ENCODE peak calls at places on chromosomes 7 and 10, in six cellular contexts. A is IMR-90, C is trophoblast cell, K is H1, H is mesenchymal stem cell, Y is mesendoderm. D is an unnamed sample.

GRCh38 chr10:86729677-86730076 is 26.7 kb upstream of the BMPR1A start:
- DNase-seq in A (no peak), Y (no peak), K (no peak), H (no peak), C (peak; percentile 69), D (no peak)

GRCh38 chr7:73342645-73343044 is 14.7 kb downstream of the FKBP6 start:
- DNase-seq in C (peak; percentile 74), H (peak; percentile 80), K (no peak), Y (peak; percentile 93), A (peak; percentile 69), D (peak; percentile 26)

GRCh38 chr7:261341-262250 is 28.4 kb upstream of the FOXL3 start:
- DNase-seq in H (no peak), A (no peak), Y (no peak), C (no peak), K (no peak), D (no peak)

GRCh38 chr10:35412900-35413491 is 76.7 kb downstream of the CCNY start:
- DNase-seq in C (no peak), H (no peak), K (no peak), A (peak; percentile 61), Y (peak; percentile 37), D (no peak)

GRCh38 chr7:74544706-74545469 is 91.2 kb downstream of the GTF2IRD1 start:
- DNase-seq in H (peak; percentile 29), C (peak; percentile 91), A (peak; percentile 64), K (peak; percentile 50), Y (peak; percentile 95), D (peak; percentile 26)

GRCh38 chr7:68147621-68148238 is 1151.1 kb downstream of the TYW1 start:
- DNase-seq in A (no peak), C (no peak), H (no peak), K (no peak), Y (no peak), D (no peak)

GRCh38 chr10:102352066-102352715 is 43.3 kb upstream of the NFKB2 start:
- DNase-seq in H (peak; percentile 68), A (peak; percentile 54), Y (peak; percentile 67), C (peak; percentile 66), K (no peak), D (peak; percentile 68)

GRCh38 chr7:102281785-102282184 is 4.9 kb upstream of the SH2B2 start:
- DNase-seq in A (no peak), Y (no peak), K (no peak), C (no peak), H (no peak), D (no peak)

GRCh38 chr10:92681306-92681823 is 8.4 kb upstream of the HHEX start:
- DNase-seq in A (no peak), C (no peak), Y (no peak), K (no peak), H (no peak), D (no peak)

GRCh38 chr10:5449823-5450222 is 37.5 kb downstream of the NET1 start:
- DNase-seq in H (peak; percentile 77), K (no peak), A (peak; percentile 83), C (peak; percentile 78), Y (peak; percentile 63), D (no peak)

GRCh38 chr7:133674079-133674478 is 421.2 kb downstream of the EXOC4 start:
- DNase-seq in K (no peak), H (no peak), Y (no peak), C (no peak), A (no peak), D (no peak)

GRCh38 chr10:21720090-21720489 is 186.1 kb downstream of the MLLT10 start:
- DNase-seq in C (no peak), Y (peak; percentile 83), K (no peak), A (peak; percentile 21), H (no peak), D (no peak)

GRCh38 chr10:21719502-21719901 is 185.5 kb downstream of the MLLT10 start:
- DNase-seq in Y (no peak), C (no peak), A (no peak), K (no peak), H (no peak), D (no peak)

GRCh38 chr10:21724020-21724589 is 190.1 kb downstream of the MLLT10 start:
- DNase-seq in A (peak; percentile 45), K (no peak), C (no peak), H (peak; percentile 57), Y (no peak), D (no peak)

GRCh38 chr10:21722209-21722608 is 188.2 kb downstream of the MLLT10 start:
- DNase-seq in K (no peak), Y (no peak), H (no peak), A (no peak), C (no peak), D (no peak)

DNA sequence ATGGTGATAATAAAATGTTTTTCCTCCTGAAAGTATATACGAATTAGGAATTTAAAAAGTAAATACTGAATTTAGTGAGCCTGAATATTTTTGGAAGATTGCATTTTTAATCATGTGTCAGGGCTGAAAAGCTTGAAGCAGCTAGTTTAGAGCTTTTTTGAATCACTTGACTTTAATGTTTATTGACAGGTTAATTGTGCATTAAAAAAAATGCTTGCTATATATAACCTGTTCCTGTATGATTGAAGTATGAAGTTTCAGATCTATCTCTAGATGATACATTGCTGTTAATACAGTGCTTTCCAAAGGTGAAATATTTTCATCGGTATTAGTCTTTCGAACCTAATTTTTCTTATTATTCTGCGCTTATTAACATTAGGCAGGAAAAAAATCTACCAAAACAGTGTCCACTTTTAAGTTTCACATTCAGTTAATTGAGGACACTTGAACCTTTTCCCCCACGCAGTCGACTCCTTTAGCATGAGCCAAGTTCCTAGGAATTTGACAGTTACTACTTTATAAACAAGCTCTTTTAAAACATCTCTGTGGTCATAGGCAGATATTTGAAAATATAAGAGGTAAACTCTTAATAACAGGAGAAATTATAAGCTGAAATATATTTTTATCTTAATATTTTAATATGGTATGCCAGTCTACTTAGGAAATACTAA is 187.1 kb downstream of the MLLT10 start:
- DNase-seq in A (peak; percentile 68), H (peak; percentile 50), Y (no peak), C (no peak), K (no peak), D (no peak)
- H2BK5ac ChIP-seq in A (peak overlapping the region; percentile 56), H (no peak overlapping the region), Y (no peak overlapping the region), C (no peak overlapping the region), K (no peak overlapping the region), D (no peak overlapping the region)

DNA sequence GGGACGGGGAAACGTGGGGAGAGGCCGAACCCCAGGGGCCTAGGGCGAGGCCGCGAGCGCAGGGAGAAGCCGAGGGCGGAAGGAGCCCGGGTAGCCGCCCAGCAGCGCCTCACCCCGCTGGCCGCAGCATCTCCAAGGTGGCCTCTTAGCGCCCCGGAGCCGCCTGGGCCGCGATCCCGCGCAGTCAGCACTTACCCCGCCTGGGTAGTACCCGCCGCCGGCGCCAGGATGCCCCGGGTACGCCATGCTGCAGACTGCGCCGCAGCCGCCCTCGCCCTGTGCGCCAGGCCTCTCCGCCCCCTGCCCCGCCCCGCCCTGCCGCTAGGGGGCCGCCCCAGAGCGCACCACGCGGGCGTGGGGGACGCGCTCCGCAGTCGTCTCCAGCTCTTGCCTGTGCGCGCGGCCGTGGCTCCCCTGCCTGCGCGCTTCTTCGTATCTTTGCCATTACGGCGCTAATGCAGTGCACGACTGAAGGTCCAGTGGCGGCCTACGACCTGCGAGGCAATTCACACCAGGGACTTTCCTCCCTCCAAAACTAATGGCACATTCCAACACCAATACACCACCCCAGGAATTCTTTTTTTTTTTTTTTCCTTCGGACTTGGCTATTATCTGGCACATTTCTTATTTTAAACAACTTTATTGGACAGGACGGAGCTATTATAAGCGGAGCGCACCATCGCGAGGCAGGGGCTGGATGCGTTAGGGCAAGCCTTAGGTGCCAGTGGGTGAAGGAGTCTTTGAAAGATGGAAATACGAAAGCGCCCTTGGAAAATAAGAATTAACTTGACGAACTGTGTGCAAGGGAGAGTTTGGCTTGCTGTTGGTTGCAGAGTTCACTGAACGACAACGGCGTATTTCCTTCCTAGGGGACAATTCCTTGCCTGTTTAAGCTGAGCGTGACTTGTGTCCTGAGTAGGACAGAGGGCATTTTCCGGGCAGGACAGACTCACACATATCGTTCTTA is at the start of gene SRI:
- DNase-seq in H (peak; percentile 87), K (peak; percentile 41), A (peak; percentile 72), C (peak; percentile 94), Y (peak; percentile 88), D (peak; percentile 88)
- H4K8ac ChIP-seq in H (peak within 1 kb of the TSS; percentile 100), K (peak within 1 kb of the TSS; percentile 99), A (peak within 1 kb of the TSS; percentile 74), C (peak within 1 kb of the TSS; percentile 97), Y (peak within 1 kb of the TSS; percentile 79), D (peak within 1 kb of the TSS; percentile 25)

GRCh38 chr7:2812831-2813230 is 31.3 kb downstream of the GNA12 start:
- DNase-seq in A (no peak), K (no peak), C (peak; percentile 70), H (peak; percentile 69), Y (no peak), D (no peak)

GRCh38 chr7:2814186-2814530 is 29.9 kb downstream of the GNA12 start:
- DNase-seq in A (no peak), Y (no peak), K (no peak), C (peak; percentile 28), H (no peak), D (no peak)

GRCh38 chr7:2813350-2814185 is 30.5 kb downstream of the GNA12 start:
- DNase-seq in A (no peak), H (no peak), Y (no peak), C (peak; percentile 19), K (no peak), D (no peak)

GRCh38 chr7:2815523-2816240 is 28.4 kb downstream of the GNA12 start:
- DNase-seq in Y (no peak), H (no peak), A (no peak), C (no peak), K (no peak), D (no peak)

DNA sequence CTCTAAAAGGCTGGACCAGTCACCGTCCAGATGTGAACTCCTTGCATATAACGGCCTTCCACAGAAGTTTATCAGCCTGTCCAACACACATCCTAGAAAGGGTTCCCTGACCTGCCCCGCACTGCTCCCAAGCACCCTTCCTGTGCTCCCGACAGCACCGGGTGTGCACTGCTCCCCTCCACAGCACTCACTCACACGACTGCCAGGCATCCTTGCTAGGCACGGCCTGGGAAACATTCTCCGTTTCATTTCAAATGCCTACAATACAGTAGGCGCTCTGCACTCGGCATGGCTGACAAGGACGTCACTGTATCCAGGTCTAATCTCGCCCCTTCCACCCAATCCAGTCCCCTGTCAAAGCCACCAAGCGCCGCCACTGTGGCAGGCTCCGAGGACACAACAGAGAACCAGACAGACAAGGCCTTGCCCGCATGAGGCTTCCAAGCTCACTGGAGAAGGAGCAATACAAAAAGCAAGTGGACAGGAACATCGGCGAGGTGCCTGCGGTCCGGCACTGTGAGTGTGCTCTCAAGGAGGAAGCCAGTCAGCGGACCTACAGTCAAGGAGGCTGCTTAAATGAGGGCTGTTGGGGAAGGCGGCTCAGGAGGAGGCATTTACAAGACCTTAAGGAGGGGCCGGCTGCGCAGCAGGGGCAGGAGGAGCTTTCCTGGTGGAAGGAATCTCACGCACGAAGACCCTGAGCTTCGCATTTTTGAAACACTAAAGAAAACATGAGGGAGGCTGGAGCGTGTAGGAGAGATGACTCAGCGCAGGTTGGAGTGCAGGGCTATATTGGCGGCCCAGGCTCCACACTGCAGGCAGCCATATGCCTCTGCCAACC is 29.2 kb downstream of the GNA12 start:
- DNase-seq in H (peak; percentile 80), A (no peak), C (peak; percentile 95), K (peak; percentile 65), Y (peak; percentile 90), D (no peak)
- H2BK5ac ChIP-seq in H (peak overlapping the region; percentile 60), A (no peak overlapping the region), C (peak overlapping the region; percentile 51), K (peak overlapping the region; percentile 85), Y (no peak overlapping the region), D (no peak overlapping the region)

GRCh38 chr10:89644967-89645741 is at the start of gene PANK1:
- DNase-seq in H (peak; percentile 89), K (no peak), A (peak; percentile 74), Y (peak; percentile 90), C (peak; percentile 79), D (peak; percentile 73)
- H4K8ac ChIP-seq in H (peak within 1 kb of the TSS; percentile 43), K (peak within 1 kb of the TSS; percentile 74), A (peak within 1 kb of the TSS; percentile 81), Y (no peak within 1 kb of the TSS), C (peak within 1 kb of the TSS; percentile 89), D (no peak within 1 kb of the TSS)

GRCh38 chr10:110567201-110568054 is at the start of gene SMC3:
- DNase-seq in C (peak; percentile 100), A (peak; percentile 96), Y (peak; percentile 99), H (peak; percentile 96), K (peak; percentile 87), D (peak; percentile 98)
- H2BK5ac ChIP-seq in C (peak within 1 kb of the TSS; percentile 94), A (peak within 1 kb of the TSS; percentile 89), Y (peak within 1 kb of the TSS; percentile 96), H (peak within 1 kb of the TSS; percentile 67), K (peak within 1 kb of the TSS; percentile 96), D (peak within 1 kb of the TSS; percentile 98)